ENCODE peak calls at places on chromosomes 12 and 14, in seven cellular contexts. K is transverse colon, E is dorsolateral prefrontal cortex, T is lower leg skin, I is AG10803, S is fibroblast of the aortic adventitia, A is upper lobe of right lung. L is an unnamed sample.

GRCh38 chr14:53532871-53533270 is 379.7 kb upstream of the DDHD1 start:
- DNase-seq in S (no peak), K (no peak), E (no peak), I (no peak), T (no peak), A (no peak), L (no peak)

GRCh38 chr14:54738009-54738408 is 164.6 kb downstream of the GCH1 start:
- DNase-seq in S (no peak), T (no peak), A (no peak), E (no peak), I (no peak), K (no peak), L (no peak)

GRCh38 chr14:61335049-61335448 is 13.7 kb downstream of the PRKCH start:
- DNase-seq in A (no peak), K (no peak), S (no peak), T (no peak), I (no peak), E (no peak), L (no peak)

GRCh38 chr12:4275869-4276253 is 2.3 kb downstream of the CCND2 start:
- DNase-seq in E (no peak), T (no peak), K (peak), A (no peak), I (no peak), S (no peak), L (no peak)

GRCh38 chr14:89507926-89508460 is 91.0 kb upstream of the FOXN3 start:
- DNase-seq in I (peak), T (no peak), A (no peak), K (no peak), S (peak), E (no peak), L (peak)

GRCh38 chr14:34180428-34180827 is 229.6 kb upstream of the EGLN3 start:
- DNase-seq in T (no peak), I (no peak), A (no peak), S (no peak), E (no peak), K (no peak), L (no peak)

GRCh38 chr12:44875417-44875953 is 630 bp downstream of the NELL2 start:
- DNase-seq in I (no peak), K (no peak), A (peak), E (no peak), S (no peak), T (peak), L (no peak)

GRCh38 chr12:48388430-48388829 is 37.7 kb upstream of the ZNF641 start:
- DNase-seq in I (peak), E (no peak), S (peak), K (no peak), T (no peak), A (no peak), L (peak)

GRCh38 chr12:96447256-96447655 is 42.1 kb upstream of the CFAP54 start:
- DNase-seq in K (no peak), T (no peak), A (no peak), S (no peak), E (no peak), I (no peak), L (no peak)

GRCh38 chr12:3303410-3304136 is 187.4 kb upstream of the PRMT8 start:
- DNase-seq in S (no peak), T (no peak), I (no peak), A (no peak), E (no peak), K (no peak), L (no peak)

GRCh38 chr14:22296722-22297121 is 292.3 kb downstream of the DAD1 start:
- DNase-seq in S (peak), E (no peak), A (no peak), T (no peak), I (peak), K (no peak), L (peak)

GRCh38 chr12:6057693-6058092 is 66.8 kb downstream of the VWF start:
- DNase-seq in I (no peak), E (no peak), A (no peak), S (no peak), T (no peak), K (no peak), L (no peak)

GRCh38 chr12:6059221-6059620 is 65.2 kb downstream of the VWF start:
- DNase-seq in K (no peak), I (no peak), E (no peak), A (no peak), T (no peak), S (no peak), L (no peak)

GRCh38 chr12:6056406-6057211 is 67.9 kb downstream of the VWF start:
- DNase-seq in E (no peak), I (no peak), T (no peak), K (no peak), S (no peak), A (no peak), L (no peak)

GRCh38 chr12:6059860-6060565 is 64.5 kb downstream of the VWF start:
- DNase-seq in T (no peak), I (no peak), K (no peak), A (no peak), E (no peak), S (no peak), L (no peak)

DNA sequence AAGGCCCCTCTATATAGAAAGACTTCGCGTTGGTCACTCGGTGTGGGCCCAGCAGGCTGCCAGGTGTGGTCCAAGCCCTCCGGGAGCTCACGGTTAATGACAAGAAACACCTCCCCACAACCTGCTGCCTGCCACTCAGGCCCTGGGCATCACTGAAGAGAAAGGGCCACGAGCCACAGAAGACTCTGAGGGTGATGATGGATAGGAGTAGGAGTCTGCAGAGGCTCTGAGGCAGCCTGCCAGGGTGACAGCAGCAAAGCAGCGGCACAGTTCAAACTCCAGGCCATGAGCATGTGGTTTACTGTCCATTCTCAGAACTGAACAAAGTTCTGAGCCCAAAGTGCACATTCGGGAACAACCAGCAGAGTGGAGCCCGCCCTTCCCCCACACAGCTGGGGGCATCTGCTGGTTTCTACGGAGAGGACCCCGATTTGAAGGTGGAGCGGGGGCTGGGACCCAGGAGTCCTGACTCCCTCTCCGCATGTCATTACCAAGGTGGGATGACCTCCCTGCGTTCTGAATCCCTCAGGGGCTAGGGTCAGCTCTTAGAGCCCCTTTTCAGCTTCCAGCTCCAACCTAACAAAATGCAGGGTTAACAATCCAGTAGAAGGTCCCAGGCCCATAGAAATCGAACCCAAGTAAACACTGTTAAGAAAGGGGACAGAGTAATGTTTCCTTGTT is 65.8 kb downstream of the VWF start:
- DNase-seq in T (no peak), E (no peak), S (no peak), A (no peak), K (no peak), I (no peak), L (no peak)
- H3K4me3 ChIP-seq in T (no peak), E (no peak), S (no peak), A (no peak), K (no peak), I (no peak), L (no peak)

DNA sequence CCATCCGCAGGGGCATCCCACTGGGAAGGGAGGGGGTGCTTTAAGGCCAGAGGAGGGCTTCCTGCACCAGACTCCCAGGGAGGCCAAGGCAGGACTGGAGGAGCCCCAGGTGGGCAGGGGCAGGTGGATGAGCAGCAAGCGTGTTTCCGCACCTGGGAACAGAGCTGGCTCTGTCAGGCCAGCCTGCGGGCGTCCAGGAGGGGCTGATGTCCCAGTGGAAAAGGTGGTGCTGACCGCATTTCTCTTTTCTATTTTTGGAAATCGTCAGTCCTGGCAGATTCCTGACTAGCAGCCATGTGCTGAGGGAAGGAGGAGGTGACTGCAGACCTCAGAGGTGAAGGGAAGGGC is 27.2 kb downstream of the CHGA start:
- DNase-seq in T (no peak), K (no peak), E (no peak), I (no peak), S (no peak), A (no peak), L (no peak)
- TF ChIP-seq CTCF in T (no peak), K (no peak), E (no peak), I (no peak), S (no peak), A (no peak), L (no peak)

DNA sequence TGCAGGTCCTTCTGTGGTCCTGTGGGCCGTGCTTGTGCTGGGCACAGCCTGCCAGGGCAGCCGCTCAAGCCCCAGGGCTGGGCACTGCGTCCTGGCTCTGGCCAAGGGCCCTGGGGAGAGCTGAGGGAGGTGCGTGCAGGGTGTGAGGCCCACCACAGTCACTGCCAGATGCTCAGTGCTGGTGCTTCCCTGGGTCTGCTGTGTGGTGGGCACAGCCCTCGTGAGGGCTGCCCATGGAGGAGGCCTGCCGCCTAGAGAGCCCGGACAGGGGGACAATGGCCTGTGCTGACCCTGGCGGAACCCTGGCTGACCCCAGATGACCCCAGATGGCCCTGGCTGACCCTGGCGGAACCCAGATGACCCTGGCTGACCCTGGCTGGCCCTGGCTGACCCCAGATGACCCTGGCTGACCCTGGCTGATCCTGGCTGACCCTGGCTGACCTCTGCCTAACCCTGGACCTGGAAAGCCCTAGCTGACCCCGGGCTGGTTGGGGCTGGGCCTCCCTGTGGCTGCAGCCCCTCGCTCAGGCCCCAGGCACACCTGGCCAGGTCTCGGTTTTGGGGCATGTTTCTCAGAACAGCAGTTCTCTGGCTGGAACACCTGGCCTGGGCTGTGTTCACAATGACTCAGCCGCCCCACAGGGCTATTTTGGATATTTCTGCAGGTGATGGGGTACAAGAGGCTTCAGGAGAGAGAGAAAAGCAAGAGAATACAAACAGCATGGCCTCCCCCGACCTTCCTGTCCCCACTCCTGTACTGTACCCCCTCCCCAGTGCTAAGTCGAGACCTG is 55.4 kb downstream of the TMEM121 start:
- DNase-seq in I (no peak), A (peak), S (no peak), K (peak), T (no peak), E (peak), L (no peak)
- H3K4me3 ChIP-seq in I (no peak), A (no peak), S (no peak), K (no peak), T (no peak), E (no peak), L (no peak)

DNA sequence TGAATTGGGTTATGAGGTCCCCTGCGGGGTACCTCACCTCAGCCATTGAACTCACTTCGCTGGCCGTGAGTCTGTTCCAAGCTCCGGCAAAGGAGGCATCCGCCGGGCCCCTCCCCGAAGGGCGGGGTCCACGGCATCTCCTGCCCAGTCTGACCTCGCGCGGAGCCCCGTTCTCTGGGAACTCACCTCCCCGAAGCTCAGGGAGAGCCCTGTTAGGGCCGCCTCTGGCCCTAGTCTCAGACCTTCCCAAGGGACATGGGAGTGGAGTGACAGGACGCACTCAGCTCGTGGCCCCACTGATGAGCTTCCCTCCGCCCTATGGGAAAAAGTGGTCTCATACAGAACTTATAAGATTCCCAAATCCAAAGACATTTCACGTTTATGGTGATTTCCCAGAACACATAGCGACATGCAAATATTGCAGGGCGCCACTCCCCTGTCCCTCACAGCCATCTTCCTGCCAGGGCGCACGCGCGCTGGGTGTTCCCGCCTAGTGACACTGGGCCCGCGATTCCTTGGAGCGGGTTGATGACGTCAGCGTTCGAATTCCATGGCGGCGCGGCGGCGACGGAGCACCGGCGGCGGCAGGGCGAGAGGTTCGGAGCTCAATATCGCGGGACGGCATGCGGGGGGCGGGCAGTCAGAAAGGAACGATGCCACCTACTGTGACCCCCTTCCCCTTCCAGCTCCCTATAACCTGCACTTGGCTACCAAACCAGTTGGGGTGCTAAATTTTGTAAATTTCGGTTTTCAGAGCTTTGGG is at the start of gene PARP2:
- DNase-seq in K (peak), A (peak), S (peak), I (peak), T (peak), E (peak), L (peak)
- TF ChIP-seq CTCF in K (no peak), A (no peak), S (no peak), I (no peak), T (peak), E (no peak), L (no peak)

GRCh38 chr12:54285150-54286041 is 4.9 kb downstream of the HNRNPA1 start:
- DNase-seq in A (no peak), T (no peak), S (peak), E (no peak), I (no peak), K (no peak), L (no peak)
- H3K4me3 ChIP-seq in A (peak), T (no peak), S (peak), E (no peak), I (no peak), K (no peak), L (no peak)

DNA sequence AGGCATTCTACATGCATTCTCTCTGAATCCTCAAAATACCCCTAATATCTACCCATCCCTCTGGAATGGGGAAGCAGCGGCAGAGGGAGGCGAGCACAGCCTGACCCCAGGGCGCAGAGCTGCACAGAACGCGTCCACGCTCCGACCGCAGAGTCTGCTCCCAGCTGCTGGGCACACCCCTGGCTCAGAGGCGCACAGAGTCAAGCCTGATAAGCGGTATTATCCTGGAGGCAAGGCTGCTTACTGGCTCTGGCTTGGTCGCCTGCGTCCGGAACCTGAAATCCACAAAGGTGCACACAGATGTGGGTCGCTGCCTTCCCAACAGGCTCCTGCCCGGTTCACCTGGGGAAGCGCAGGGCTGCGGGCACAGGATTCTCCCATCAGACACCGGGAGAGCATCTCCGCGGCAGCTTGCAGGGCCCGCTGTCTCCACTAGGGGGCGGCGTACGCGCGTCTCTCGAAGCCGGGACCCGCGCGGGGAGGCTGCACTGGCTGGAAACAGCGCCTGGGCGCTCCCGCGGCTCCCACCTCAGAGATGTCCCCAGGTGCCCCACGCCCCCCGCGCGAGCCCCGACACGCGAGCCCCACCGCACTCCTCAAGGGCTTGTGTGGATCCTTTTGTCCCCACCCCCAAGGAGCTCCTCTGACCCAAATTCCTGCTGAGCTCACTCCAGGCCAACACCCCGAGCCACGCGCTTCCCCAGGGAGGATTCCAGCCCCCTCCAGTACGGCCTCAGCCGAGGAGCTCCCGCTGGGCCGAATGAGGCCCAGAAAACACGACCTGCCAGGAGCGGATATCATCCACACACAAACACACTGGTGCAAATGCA is 120.1 kb upstream of the FZD10 start:
- DNase-seq in I (no peak), S (no peak), A (peak), T (peak), E (peak), K (peak), L (no peak)
- TF ChIP-seq CTCF in I (no peak), S (no peak), A (peak), T (no peak), E (peak), K (peak), L (peak)

GRCh38 chr12:106672308-106673085 is 89.7 kb downstream of the RFX4 start:
- DNase-seq in S (no peak), I (no peak), K (no peak), A (no peak), T (peak), E (no peak), L (no peak)
- H3K4me3 ChIP-seq in S (no peak), I (no peak), K (no peak), A (no peak), T (no peak), E (no peak), L (no peak)

L was measured in astrocyte of the spinal cord.